ENCODE peak calls at places on chromosomes 2 and 18, in four cellular contexts. One of them, this sample, is unnamed.
A peak's percentile ranks its signal among the peaks of the same experiment; 100 is the strongest.

GRCh38 chr2:234880551-234881211 is 71.1 kb upstream of the SH3BP4 start:
- DNase-seq in H9: no peak
- DNase-seq in trophoblast cell: peak; percentile 48
- DNase-seq in H1: no peak
- DNase-seq in this sample: no peak

GRCh38 chr2:180872256-180872655 is 108.1 kb upstream of the UBE2E3 start:
- DNase-seq in H9: no peak
- DNase-seq in H1: no peak
- DNase-seq in trophoblast cell: no peak
- DNase-seq in this sample: no peak

GRCh38 chr2:123451517-123451916 is 573.6 kb upstream of the CNTNAP5 start:
- DNase-seq in trophoblast cell: no peak
- DNase-seq in H9: no peak
- DNase-seq in H1: no peak
- DNase-seq in this sample: no peak

GRCh38 chr2:44810892-44811530 is 130.5 kb upstream of the SIX3 start:
- DNase-seq in H9: no peak
- DNase-seq in H1: no peak
- DNase-seq in trophoblast cell: no peak
- DNase-seq in this sample: no peak

GRCh38 chr2:110804915-110805314 is 72.5 kb downstream of the ACOXL start:
- DNase-seq in trophoblast cell: peak; percentile 10
- DNase-seq in H1: no peak
- DNase-seq in H9: no peak
- DNase-seq in this sample: no peak

GRCh38 chr18:57747809-57748680 is 55.1 kb downstream of the ATP8B1 start:
- DNase-seq in H9: no peak
- DNase-seq in H1: no peak
- DNase-seq in trophoblast cell: no peak
- DNase-seq in this sample: no peak

GRCh38 chr2:105804266-105804665 is 59.6 kb downstream of the NCK2 start:
- DNase-seq in H9: no peak
- DNase-seq in trophoblast cell: no peak
- DNase-seq in H1: no peak
- DNase-seq in this sample: no peak

GRCh38 chr2:234950730-234951385 is 959 bp upstream of the SH3BP4 start:
- DNase-seq in H9: no peak
- DNase-seq in trophoblast cell: peak; percentile 97
- DNase-seq in H1: no peak
- DNase-seq in this sample: peak; percentile 70

GRCh38 chr18:13653746-13654455 is 72.5 kb downstream of the FAM210A start:
- DNase-seq in trophoblast cell: no peak
- DNase-seq in H9: no peak
- DNase-seq in H1: no peak
- DNase-seq in this sample: no peak

GRCh38 chr2:145740302-145740701 is 1220.4 kb upstream of the ZEB2 start:
- DNase-seq in trophoblast cell: peak; percentile 5
- DNase-seq in H1: no peak
- DNase-seq in H9: no peak
- DNase-seq in this sample: no peak

GRCh38 chr2:128228894-128229293 is 89.8 kb downstream of the HS6ST1 start:
- DNase-seq in H1: no peak
- DNase-seq in H9: no peak
- DNase-seq in trophoblast cell: peak; percentile 69
- DNase-seq in this sample: no peak

GRCh38 chr2:98825858-98826257 is 94.9 kb upstream of the MGAT4A start:
- DNase-seq in trophoblast cell: no peak
- DNase-seq in H1: no peak
- DNase-seq in H9: no peak
- DNase-seq in this sample: no peak

GRCh38 chr2:217650716-217651360 is 352.0 kb downstream of the TNS1 start:
- DNase-seq in trophoblast cell: peak; percentile 80
- DNase-seq in H1: peak; percentile 51
- DNase-seq in H9: peak; percentile 81
- DNase-seq in this sample: peak; percentile 92

GRCh38 chr2:96591054-96591453 is 47.1 kb downstream of the KANSL3 start:
- DNase-seq in trophoblast cell: no peak
- DNase-seq in H9: no peak
- DNase-seq in H1: no peak
- DNase-seq in this sample: no peak

GRCh38 chr2:95351080-95351915 is 51.2 kb upstream of the FAHD2A start:
- DNase-seq in trophoblast cell: no peak
- DNase-seq in H9: peak; percentile 14
- DNase-seq in H1: no peak
- DNase-seq in this sample: no peak

GRCh38 chr2:127877626-127878025 is 8.1 kb downstream of the AMMECR1L start:
- DNase-seq in trophoblast cell: no peak
- DNase-seq in H1: no peak
- DNase-seq in H9: no peak
- DNase-seq in this sample: no peak

GRCh38 chr2:234496835-234497591 is at the start of gene ARL4C:
- DNase-seq in H9: peak; percentile 81
- DNase-seq in trophoblast cell: peak; percentile 67
- DNase-seq in H1: no peak
- DNase-seq in this sample: peak; percentile 81

GRCh38 chr2:21069746-21070145 is 25.9 kb upstream of the APOB start:
- DNase-seq in H9: no peak
- DNase-seq in H1: no peak
- DNase-seq in trophoblast cell: no peak
- DNase-seq in this sample: no peak
- H3K9ac ChIP-seq in H9: no peak overlapping the region
- H3K9ac ChIP-seq in H1: no peak overlapping the region
- H3K9ac ChIP-seq in trophoblast cell: no peak overlapping the region
- H3K9ac ChIP-seq in this sample: no peak overlapping the region

DNA sequence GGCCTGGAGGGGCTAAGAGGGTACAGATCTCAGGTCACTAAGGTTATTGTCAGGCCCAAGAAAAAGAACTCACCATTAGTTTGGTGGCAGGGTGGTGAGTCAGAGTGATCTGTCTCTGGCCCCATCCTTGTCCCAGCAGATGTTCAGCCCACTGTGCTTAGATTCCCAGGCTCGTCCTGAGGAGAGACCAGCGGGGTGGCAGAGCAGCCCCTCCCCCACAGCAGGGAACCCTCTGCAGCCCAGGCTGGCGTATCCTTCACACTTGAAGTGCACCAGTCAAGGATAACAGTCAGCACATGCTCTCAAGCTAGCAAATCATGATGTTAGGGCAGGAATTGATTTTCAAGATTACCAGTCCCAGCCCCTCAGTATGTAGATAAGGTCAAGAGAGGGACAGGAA is 43.1 kb downstream of the TMEM185B start:
- DNase-seq in trophoblast cell: no peak
- DNase-seq in H1: no peak
- DNase-seq in H9: no peak
- DNase-seq in this sample: peak; percentile 73
- H3K79me2 ChIP-seq in trophoblast cell: no peaks in the 10 kb centered on the region
- H3K79me2 ChIP-seq in H1: no peaks in the 10 kb centered on the region
- H3K79me2 ChIP-seq in H9: no peaks in the 10 kb centered on the region
- H3K79me2 ChIP-seq in this sample: no peaks in the 10 kb centered on the region

DNA sequence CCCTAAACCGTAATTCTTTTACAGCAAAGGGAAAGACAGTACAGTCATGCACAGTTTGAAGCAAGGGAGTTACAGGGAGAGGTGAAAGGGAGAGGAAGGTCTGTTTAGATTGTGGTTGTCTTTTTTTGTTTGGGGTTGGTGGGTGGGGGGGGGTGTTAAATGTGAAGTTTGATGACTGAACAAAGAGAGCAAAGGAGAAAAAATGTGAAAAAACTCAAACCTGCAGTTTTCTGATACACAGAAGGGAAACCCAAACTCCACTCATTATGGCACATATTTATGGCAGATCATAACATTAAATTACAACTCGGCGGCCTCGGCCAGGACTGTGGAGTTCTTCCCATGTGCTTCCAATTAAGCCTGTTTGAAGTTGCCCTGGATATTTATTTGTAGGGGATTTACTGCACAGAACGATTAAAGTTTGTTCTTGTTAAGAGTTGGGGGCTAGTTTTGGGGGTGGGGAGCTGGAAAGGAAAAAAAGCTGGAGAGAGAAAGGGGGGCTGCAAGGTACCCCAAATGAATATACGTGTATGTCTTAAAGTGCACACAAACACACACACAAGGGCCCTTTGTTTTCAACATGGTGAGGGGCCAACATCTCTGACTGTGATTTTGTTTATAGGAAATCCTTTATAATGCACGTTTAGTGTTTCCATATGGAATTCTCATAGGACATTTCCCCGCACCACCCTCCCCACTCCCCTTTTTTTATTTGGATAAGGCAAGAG is 26.3 kb upstream of the SLC14A2 start:
- DNase-seq in H1: no peak
- DNase-seq in trophoblast cell: no peak
- DNase-seq in H9: no peak
- DNase-seq in this sample: no peak
- H2AK5ac ChIP-seq in H1: no peak overlapping the region
- H2AK5ac ChIP-seq in trophoblast cell: no peak overlapping the region
- H2AK5ac ChIP-seq in H9: no peak overlapping the region
- H2AK5ac ChIP-seq in this sample: no peak overlapping the region

GRCh38 chr2:187543488-187543887 is 10.7 kb downstream of the TFPI start:
- DNase-seq in trophoblast cell: no peak
- DNase-seq in H9: no peak
- DNase-seq in H1: no peak
- DNase-seq in this sample: no peak

GRCh38 chr2:187544371-187545080 is 9.7 kb downstream of the TFPI start:
- DNase-seq in H9: no peak
- DNase-seq in H1: no peak
- DNase-seq in trophoblast cell: peak; percentile 90
- DNase-seq in this sample: no peak

GRCh38 chr2:187541086-187542085 is 12.8 kb downstream of the TFPI start:
- DNase-seq in H1: no peak
- DNase-seq in trophoblast cell: peak; percentile 16
- DNase-seq in H9: no peak
- DNase-seq in this sample: no peak

GRCh38 chr2:187545238-187545751 is 8.9 kb downstream of the TFPI start:
- DNase-seq in H9: no peak
- DNase-seq in H1: no peak
- DNase-seq in trophoblast cell: peak; percentile 63
- DNase-seq in this sample: no peak

DNA sequence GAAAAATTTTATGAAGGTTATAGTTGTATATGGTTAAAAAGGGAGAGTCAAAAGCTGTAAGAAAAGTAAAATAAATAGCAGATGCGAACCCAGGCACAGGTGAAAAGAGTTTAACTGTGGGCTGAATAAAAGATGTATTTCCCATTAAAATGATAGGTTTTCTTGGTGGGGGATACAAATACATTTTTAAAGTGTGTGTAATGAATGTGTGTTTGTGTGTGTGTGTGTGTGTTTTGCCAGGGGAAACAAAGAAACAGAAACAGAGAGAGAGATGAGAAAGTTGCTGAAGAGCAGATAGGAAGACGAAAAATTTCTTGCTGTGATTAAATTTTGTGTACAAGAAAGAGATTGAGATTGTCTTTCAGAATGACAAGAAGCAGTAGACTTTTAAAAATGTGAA is 12.1 kb downstream of the TFPI start:
- DNase-seq in H9: no peak
- DNase-seq in trophoblast cell: no peak
- DNase-seq in H1: no peak
- DNase-seq in this sample: no peak
- H3K9ac ChIP-seq in H9: no peak overlapping the region
- H3K9ac ChIP-seq in trophoblast cell: no peak overlapping the region
- H3K9ac ChIP-seq in H1: no peak overlapping the region
- H3K9ac ChIP-seq in this sample: no peak overlapping the region

GRCh38 chr18:37944871-37945270 is 379.3 kb upstream of the CELF4 start:
- DNase-seq in H1: no peak
- DNase-seq in H9: no peak
- DNase-seq in trophoblast cell: no peak
- DNase-seq in this sample: no peak
- H3K79me2 ChIP-seq in H1: no peaks in the 10 kb centered on the region
- H3K79me2 ChIP-seq in H9: no peaks in the 10 kb centered on the region
- H3K79me2 ChIP-seq in trophoblast cell: no peaks in the 10 kb centered on the region
- H3K79me2 ChIP-seq in this sample: no peaks in the 10 kb centered on the region

GRCh38 chr18:24631238-24632025 is 171.0 kb downstream of the HRH4 start:
- DNase-seq in H9: peak; percentile 53
- DNase-seq in trophoblast cell: no peak
- DNase-seq in H1: no peak
- DNase-seq in this sample: peak; percentile 29
- H2AK5ac ChIP-seq in H9: no peak overlapping the region
- H2AK5ac ChIP-seq in trophoblast cell: no peak overlapping the region
- H2AK5ac ChIP-seq in H1: no peak overlapping the region
- H2AK5ac ChIP-seq in this sample: no peak overlapping the region

DNA sequence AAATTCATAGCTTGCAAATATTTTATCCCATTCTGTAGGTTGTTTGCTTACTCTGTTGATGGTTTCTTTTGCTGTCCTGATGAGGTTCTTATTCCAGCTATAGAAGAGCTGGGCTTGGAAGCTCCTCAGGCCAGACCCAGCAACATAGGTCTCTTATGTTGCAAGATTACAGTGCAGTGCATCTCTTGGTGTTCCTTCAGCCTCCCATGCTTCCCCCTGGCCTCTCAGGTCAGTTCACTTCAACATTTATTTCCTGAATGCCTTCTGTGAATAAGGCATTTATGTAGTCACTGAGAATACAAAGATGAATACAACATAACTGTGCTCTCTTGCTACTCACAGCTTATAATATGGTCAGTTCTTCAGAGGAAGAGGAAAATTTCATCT is 179.0 kb upstream of the SLC39A10 start:
- DNase-seq in H1: no peak
- DNase-seq in trophoblast cell: no peak
- DNase-seq in H9: no peak
- DNase-seq in this sample: no peak
- H3K9ac ChIP-seq in H1: no peak overlapping the region
- H3K9ac ChIP-seq in trophoblast cell: no peak overlapping the region
- H3K9ac ChIP-seq in H9: no peak overlapping the region
- H3K9ac ChIP-seq in this sample: no peak overlapping the region

This sample was measured in mesendoderm.